ENCODE peak calls at places on chromosomes 7 and 10, in six cellular contexts. L, X, H, G, O and P are unnamed samples. For H3K4me1 and H3K9me3, the result is how much of the 10 kb centered on the place peaks cover.

GRCh38 chr10:45379303-45379726 is 5.3 kb downstream of the ALOX5 start:
- DNase-seq in L (no peak), X (no peak), H (peak), G (no peak), O (no peak), P (no peak)

GRCh38 chr10:84308021-84308420 is 20.4 kb upstream of the CCSER2 start:
- DNase-seq in L (no peak), X (no peak), H (no peak), G (no peak), O (no peak), P (no peak)

GRCh38 chr10:10792681-10793080 is 225.0 kb upstream of the CELF2 start:
- DNase-seq in L (no peak), X (no peak), H (no peak), G (no peak), O (no peak), P (no peak)

GRCh38 chr7:30330134-30331111 is 46.0 kb downstream of the ZNRF2 start:
- DNase-seq in L (peak), X (no peak), H (no peak), G (no peak), O (no peak), P (no peak)

GRCh38 chr7:27154901-27155815 is 1.3 kb downstream of the HOXA7 start:
- DNase-seq in L (no peak), X (no peak), H (peak), G (peak), O (no peak), P (no peak)

GRCh38 chr10:98299341-98299740 is 31.3 kb upstream of the LOXL4 start:
- DNase-seq in L (no peak), X (no peak), H (no peak), G (no peak), O (peak), P (no peak)

GRCh38 chr10:109348324-109348723 is 575.0 kb downstream of the XPNPEP1 start:
- DNase-seq in L (no peak), X (no peak), H (no peak), G (no peak), O (no peak), P (no peak)

GRCh38 chr10:59362184-59362966 is at the start of gene FAM13C:
- DNase-seq in L (no peak), X (peak), H (peak), G (peak), O (peak), P (peak)

GRCh38 chr10:97071491-97071890 is 114.3 kb downstream of the SLIT1 start:
- DNase-seq in L (no peak), X (no peak), H (no peak), G (no peak), O (no peak), P (no peak)

GRCh38 chr7:117562732-117563131 is 82.9 kb downstream of the CFTR start:
- DNase-seq in L (no peak), X (no peak), H (no peak), G (no peak), O (no peak), P (no peak)

GRCh38 chr7:98565114-98565513 is 52.0 kb upstream of the NPTX2 start:
- DNase-seq in L (no peak), X (no peak), H (no peak), G (no peak), O (no peak), P (no peak)

GRCh38 chr10:116800356-116800929 is 48.9 kb upstream of the ENO4 start:
- DNase-seq in L (no peak), X (no peak), H (no peak), G (no peak), O (no peak), P (no peak)

GRCh38 chr10:125146791-125147604 is 13.4 kb downstream of the CTBP2 start:
- DNase-seq in L (no peak), X (no peak), H (no peak), G (no peak), O (peak), P (no peak)

GRCh38 chr7:43513236-43513635 is 69.7 kb upstream of the STK17A start:
- DNase-seq in L (no peak), X (no peak), H (no peak), G (no peak), O (no peak), P (no peak)

GRCh38 chr7:139505563-139505962 is 17.9 kb upstream of the CLEC2L start:
- DNase-seq in L (no peak), X (no peak), H (no peak), G (no peak), O (peak), P (no peak)

GRCh38 chr7:153808117-153808516 is 244.1 kb upstream of the DPP6 start:
- DNase-seq in L (no peak), X (no peak), H (peak), G (no peak), O (no peak), P (no peak)

GRCh38 chr10:16792675-16793074 is 24.5 kb downstream of the RSU1 start:
- DNase-seq in L (no peak), X (no peak), H (no peak), G (no peak), O (no peak), P (peak)

GRCh38 chr7:985127-985416 is 2.1 kb downstream of the CYP2W1 start:
- DNase-seq in L (no peak), X (no peak), H (no peak), G (no peak), O (no peak), P (no peak)

GRCh38 chr10:72335394-72336258 is 19.1 kb downstream of the DNAJB12 start:
- DNase-seq in L (peak), X (peak), H (no peak), G (peak), O (no peak), P (peak)

GRCh38 chr7:31056775-31057346 is 4.8 kb downstream of the ADCYAP1R1 start:
- DNase-seq in L (no peak), X (no peak), H (no peak), G (no peak), O (peak), P (no peak)

GRCh38 chr7:133923974-133924373 is 203.2 kb upstream of the LRGUK start:
- DNase-seq in L (no peak), X (no peak), H (no peak), G (no peak), O (no peak), P (no peak)

GRCh38 chr7:90723233-90723632 is 127.1 kb downstream of the CDK14 start:
- DNase-seq in L (no peak), X (no peak), H (no peak), G (no peak), O (no peak), P (no peak)

GRCh38 chr10:98302711-98303365 is 34.8 kb upstream of the LOXL4 start:
- DNase-seq in L (no peak), X (no peak), H (no peak), G (no peak), O (no peak), P (peak)

GRCh38 chr7:43648725-43649406 is 66.0 kb downstream of the STK17A start:
- DNase-seq in L (peak), X (no peak), H (no peak), G (no peak), O (no peak), P (no peak)

GRCh38 chr7:139660317-139661042 is 117.3 kb downstream of the HIPK2 start:
- DNase-seq in L (no peak), X (no peak), H (no peak), G (no peak), O (no peak), P (no peak)

GRCh38 chr10:89301231-89301630 is 615 bp upstream of the IFIT2 start:
- DNase-seq in L (no peak), X (peak), H (no peak), G (peak), O (no peak), P (no peak)

GRCh38 chr10:47360419-47361040 is 12.4 kb downstream of the RBP3 start:
- DNase-seq in L (no peak), X (no peak), H (no peak), G (no peak), O (no peak), P (no peak)

GRCh38 chr10:104085801-104086400 is at the start of gene COL17A1:
- DNase-seq in L (no peak), X (no peak), H (no peak), G (no peak), O (no peak), P (no peak)

DNA sequence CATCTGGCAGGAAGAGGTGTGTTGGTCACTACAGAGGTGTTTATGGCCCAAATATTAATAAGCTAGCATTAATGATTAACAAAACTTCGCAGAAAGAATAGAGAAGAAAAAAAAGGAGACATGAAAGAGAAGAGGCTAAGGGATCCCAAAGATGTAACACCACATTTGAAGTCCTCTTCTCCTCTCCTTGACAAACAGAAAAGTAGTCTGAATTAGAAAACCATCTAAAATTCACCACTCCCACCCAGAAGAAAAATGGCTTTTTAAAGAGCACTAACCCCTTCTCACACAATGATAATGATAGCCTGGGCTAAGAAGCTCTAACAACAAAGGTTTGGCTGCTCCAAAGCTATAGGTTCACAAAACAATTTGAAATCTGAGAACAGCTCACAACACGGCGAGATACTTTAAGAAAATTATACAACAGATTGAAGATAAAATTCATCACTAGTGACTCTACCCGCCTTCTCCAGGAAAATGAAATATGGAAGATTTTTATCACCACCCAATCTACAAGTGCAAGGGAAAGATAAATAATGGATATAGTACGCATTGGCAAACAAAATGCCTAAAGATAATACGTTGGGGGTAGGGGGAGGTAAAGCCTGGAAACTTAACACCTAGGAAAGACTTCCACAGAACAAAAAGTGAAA is 7.4 kb downstream of the ITGB1 start:
- DNase-seq in L (no peak), X (no peak), H (no peak), G (no peak), O (no peak), P (no peak)
- H3K4me1 ChIP-seq in L (half or more), X (under half), H (half or more), G (under half), O (under half), P (half or more)

GRCh38 chr10:110979611-110980010 is 60.2 kb downstream of the SHOC2 start:
- DNase-seq in L (no peak), X (no peak), H (no peak), G (no peak), O (no peak), P (no peak)
- H3K27ac ChIP-seq in L (no peak), X (no peak), H (no peak), G (no peak), O (no peak), P (no peak)

DNA sequence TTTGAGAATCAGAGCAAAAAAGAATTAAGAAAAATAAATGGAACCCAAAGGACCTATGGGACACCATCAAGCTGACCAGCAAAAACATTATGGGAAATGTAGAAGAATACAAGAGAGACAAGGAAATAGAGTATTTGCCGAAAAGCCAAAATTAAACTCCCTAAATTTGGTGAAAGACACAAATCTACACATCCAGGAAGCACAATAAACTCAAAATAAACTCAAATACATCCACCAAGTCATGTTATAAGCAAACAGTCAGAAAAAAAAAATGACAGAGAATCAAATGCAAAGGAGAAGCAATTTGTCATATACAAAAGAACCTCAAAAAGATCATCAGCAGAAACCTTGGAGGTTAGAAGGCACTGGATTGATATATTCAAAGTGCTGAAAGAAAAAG is 105.4 kb downstream of the ZNF33B start:
- DNase-seq in L (no peak), X (no peak), H (no peak), G (no peak), O (no peak), P (no peak)
- H3K9me3 ChIP-seq in L (under half), X (under half), H (under half), G (under half), O (under half), P (half or more)

GRCh38 chr10:110415809-110416208 is 81.9 kb upstream of the DUSP5 start:
- DNase-seq in L (no peak), X (no peak), H (no peak), G (no peak), O (no peak), P (no peak)

GRCh38 chr10:110413903-110414562 is 83.7 kb upstream of the DUSP5 start:
- DNase-seq in L (peak), X (no peak), H (no peak), G (no peak), O (no peak), P (no peak)

GRCh38 chr10:110413049-110413783 is 84.5 kb upstream of the DUSP5 start:
- DNase-seq in L (no peak), X (no peak), H (no peak), G (no peak), O (no peak), P (no peak)

GRCh38 chr10:110416776-110417732 is 80.7 kb upstream of the DUSP5 start:
- DNase-seq in L (no peak), X (no peak), H (no peak), G (no peak), O (no peak), P (no peak)

GRCh38 chr10:110414563-110415309 is 83.0 kb upstream of the DUSP5 start:
- DNase-seq in L (peak), X (no peak), H (no peak), G (peak), O (no peak), P (no peak)
- H3K4me1 ChIP-seq in L (under half), X (under half), H (under half), G (under half), O (under half), P (under half)

GRCh38 chr7:66356277-66356721 is 151.2 kb downstream of the TPST1 start:
- DNase-seq in L (no peak), X (no peak), H (no peak), G (no peak), O (no peak), P (no peak)

GRCh38 chr7:66352071-66352470 is 146.9 kb downstream of the TPST1 start:
- DNase-seq in L (no peak), X (no peak), H (no peak), G (peak), O (peak), P (no peak)

GRCh38 chr7:66353547-66353946 is 148.4 kb downstream of the TPST1 start:
- DNase-seq in L (no peak), X (no peak), H (no peak), G (no peak), O (no peak), P (no peak)

GRCh38 chr7:66357062-66357461 is 151.9 kb downstream of the TPST1 start:
- DNase-seq in L (no peak), X (no peak), H (no peak), G (no peak), O (no peak), P (no peak)

GRCh38 chr7:66355762-66356161 is 150.6 kb downstream of the TPST1 start:
- DNase-seq in L (no peak), X (no peak), H (no peak), G (no peak), O (no peak), P (no peak)
- H3K27ac ChIP-seq in L (no peak), X (peak), H (no peak), G (no peak), O (no peak), P (no peak)

GRCh38 chr7:138025215-138026186 is 23.6 kb upstream of the CREB3L2 start:
- DNase-seq in L (no peak), X (no peak), H (no peak), G (no peak), O (no peak), P (no peak)
- H3K9me3 ChIP-seq in L (under half), X (under half), H (under half), G (under half), O (under half), P (under half)

GRCh38 chr10:79434816-79435215 is 10.6 kb downstream of the ZCCHC24 start:
- DNase-seq in L (no peak), X (peak), H (no peak), G (no peak), O (no peak), P (no peak)

GRCh38 chr10:79431891-79432831 is 13.3 kb downstream of the ZCCHC24 start:
- DNase-seq in L (no peak), X (peak), H (no peak), G (no peak), O (no peak), P (no peak)

GRCh38 chr10:79434223-79434687 is 11.2 kb downstream of the ZCCHC24 start:
- DNase-seq in L (no peak), X (no peak), H (no peak), G (no peak), O (no peak), P (no peak)

GRCh38 chr10:79435271-79436065 is 10.0 kb downstream of the ZCCHC24 start:
- DNase-seq in L (no peak), X (no peak), H (no peak), G (no peak), O (no peak), P (peak)

DNA sequence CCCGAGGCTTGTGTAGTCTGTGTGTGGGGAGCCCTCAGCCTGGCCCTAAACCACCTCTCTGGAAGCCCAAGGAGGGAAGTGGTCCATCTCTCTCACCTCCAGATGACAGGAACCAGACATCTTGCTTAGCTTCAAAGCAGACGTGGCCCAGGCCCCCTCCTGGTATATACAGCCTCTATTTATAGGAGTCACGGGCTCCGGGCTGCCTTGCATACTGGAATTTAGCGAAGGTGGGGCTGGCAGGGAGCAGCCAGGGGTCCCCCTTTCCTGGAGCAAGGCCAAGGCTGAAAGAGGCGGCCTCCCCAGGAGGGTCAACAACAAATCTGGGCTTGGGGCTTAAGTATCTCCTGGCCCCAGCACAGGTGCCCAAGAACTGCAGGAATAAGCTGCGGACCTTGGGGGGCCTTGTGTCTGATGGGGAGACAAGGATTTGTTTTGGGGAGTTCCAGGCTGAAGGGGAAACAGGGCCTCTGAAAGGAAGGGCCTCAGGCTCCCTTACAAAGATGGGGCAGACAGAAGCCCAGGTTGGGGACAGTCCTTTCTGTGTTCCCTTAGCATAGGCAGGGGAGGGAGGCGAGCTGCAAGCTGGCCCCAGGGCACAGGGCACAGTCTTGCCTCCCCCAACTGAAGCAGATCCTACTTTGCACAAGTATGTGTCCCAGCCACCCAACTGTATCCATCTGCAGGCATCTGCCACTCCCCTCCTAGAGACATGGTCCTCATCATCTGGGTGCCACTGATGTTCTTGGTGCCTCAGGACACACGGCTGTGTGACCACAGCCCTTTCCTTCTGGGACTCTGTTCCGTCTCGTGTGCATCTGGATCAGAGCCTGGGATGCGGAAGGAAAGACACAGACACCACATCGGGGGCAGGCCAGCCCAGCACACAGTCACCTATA is 11.9 kb downstream of the ZCCHC24 start:
- DNase-seq in L (no peak), X (no peak), H (no peak), G (no peak), O (no peak), P (no peak)
- H3K4me1 ChIP-seq in L (under half), X (under half), H (under half), G (under half), O (under half), P (half or more)

GRCh38 chr10:61899045-61899444 is 2.5 kb upstream of the ARID5B start:
- DNase-seq in L (no peak), X (no peak), H (no peak), G (no peak), O (no peak), P (no peak)
- H3K27ac ChIP-seq in L (peak), X (no peak), H (peak), G (no peak), O (no peak), P (peak)

GRCh38 chr10:83179371-83179770 is 959.9 kb upstream of the GHITM start:
- DNase-seq in L (no peak), X (no peak), H (no peak), G (no peak), O (no peak), P (no peak)

GRCh38 chr10:83182076-83182475 is 957.2 kb upstream of the GHITM start:
- DNase-seq in L (no peak), X (no peak), H (no peak), G (no peak), O (no peak), P (no peak)

GRCh38 chr10:83190614-83191013 is 948.7 kb upstream of the GHITM start:
- DNase-seq in L (no peak), X (no peak), H (no peak), G (no peak), O (no peak), P (no peak)

GRCh38 chr10:83184641-83185040 is 954.7 kb upstream of the GHITM start:
- DNase-seq in L (no peak), X (no peak), H (no peak), G (no peak), O (no peak), P (no peak)
- H3K9me3 ChIP-seq in L (under half), X (under half), H (under half), G (under half), O (under half), P (under half)

GRCh38 chr7:50363327-50364060 is 59.0 kb downstream of the IKZF1 start:
- DNase-seq in L (peak), X (no peak), H (no peak), G (no peak), O (no peak), P (no peak)
- H3K4me1 ChIP-seq in L (half or more), X (under half), H (under half), G (under half), O (under half), P (under half)